ENCODE peak calls at places on chromosome 16, in four cellular contexts. One of them, this sample, is unnamed.

GRCh38 chr16:47392114-47392513 is 68.7 kb downstream of the ITFG1 start:
- DNase-seq in CD8-positive, alpha-beta memory T cell: no peak
- DNase-seq in GM23248: no peak
- DNase-seq in PC-3: peak; percentile 71
- DNase-seq in this sample: no peak

GRCh38 chr16:88383401-88384221 is 852 bp downstream of the ZNF469 start:
- DNase-seq in CD8-positive, alpha-beta memory T cell: no peak
- DNase-seq in GM23248: peak; percentile 76
- DNase-seq in PC-3: peak; percentile 42
- DNase-seq in this sample: no peak

GRCh38 chr16:14151256-14152030 is 80.3 kb downstream of the MRTFB start:
- DNase-seq in CD8-positive, alpha-beta memory T cell: no peak
- DNase-seq in GM23248: peak; percentile 64
- DNase-seq in PC-3: no peak
- DNase-seq in this sample: no peak

GRCh38 chr16:79997257-79997656 is 396.7 kb upstream of the MAF start:
- DNase-seq in CD8-positive, alpha-beta memory T cell: no peak
- DNase-seq in GM23248: peak; percentile 52
- DNase-seq in PC-3: no peak
- DNase-seq in this sample: no peak

GRCh38 chr16:30621765-30622164 is 11.6 kb upstream of the ZNF689 start:
- DNase-seq in CD8-positive, alpha-beta memory T cell: no peak
- DNase-seq in GM23248: peak; percentile 60
- DNase-seq in PC-3: peak; percentile 71
- DNase-seq in this sample: no peak

GRCh38 chr16:23320695-23321094 is 18.6 kb downstream of the SCNN1B start:
- DNase-seq in CD8-positive, alpha-beta memory T cell: no peak
- DNase-seq in GM23248: no peak
- DNase-seq in PC-3: no peak
- DNase-seq in this sample: no peak

GRCh38 chr16:85197611-85198566 is 85.6 kb upstream of the CIBAR2 start:
- DNase-seq in CD8-positive, alpha-beta memory T cell: no peak
- DNase-seq in GM23248: no peak
- DNase-seq in PC-3: no peak
- DNase-seq in this sample: no peak

GRCh38 chr16:66277311-66278070 is 89.0 kb upstream of the CDH5 start:
- DNase-seq in CD8-positive, alpha-beta memory T cell: no peak
- DNase-seq in GM23248: no peak
- DNase-seq in PC-3: no peak
- DNase-seq in this sample: no peak

GRCh38 chr16:16881771-16882170 is 502.8 kb downstream of the NPIPA7 start:
- DNase-seq in CD8-positive, alpha-beta memory T cell: no peak
- DNase-seq in GM23248: no peak
- DNase-seq in PC-3: no peak
- DNase-seq in this sample: no peak

GRCh38 chr16:68995011-68995504 is 110.4 kb upstream of the HAS3 start:
- DNase-seq in CD8-positive, alpha-beta memory T cell: no peak
- DNase-seq in GM23248: peak; percentile 69
- DNase-seq in PC-3: peak; percentile 70
- DNase-seq in this sample: peak; percentile 72

GRCh38 chr16:66662445-66663194 is 33.9 kb downstream of the CMTM4 start:
- DNase-seq in CD8-positive, alpha-beta memory T cell: no peak
- DNase-seq in GM23248: peak; percentile 61
- DNase-seq in PC-3: peak; percentile 36
- DNase-seq in this sample: no peak

GRCh38 chr16:79261461-79261860 is 339.1 kb downstream of the MAF start:
- DNase-seq in CD8-positive, alpha-beta memory T cell: peak; percentile 59
- DNase-seq in GM23248: no peak
- DNase-seq in PC-3: no peak
- DNase-seq in this sample: peak; percentile 39

GRCh38 chr16:50762241-50762640 is 20.4 kb downstream of the CYLD start:
- DNase-seq in CD8-positive, alpha-beta memory T cell: no peak
- DNase-seq in GM23248: no peak
- DNase-seq in PC-3: no peak
- DNase-seq in this sample: no peak

GRCh38 chr16:88337021-88337420 is 45.7 kb upstream of the ZNF469 start:
- DNase-seq in CD8-positive, alpha-beta memory T cell: no peak
- DNase-seq in GM23248: no peak
- DNase-seq in PC-3: no peak
- DNase-seq in this sample: no peak

GRCh38 chr16:84577034-84577803 is 40.7 kb downstream of the COTL1 start:
- DNase-seq in CD8-positive, alpha-beta memory T cell: no peak
- DNase-seq in GM23248: no peak
- DNase-seq in PC-3: no peak
- DNase-seq in this sample: no peak

GRCh38 chr16:30628628-30629342 is 18.6 kb upstream of the ZNF689 start:
- DNase-seq in CD8-positive, alpha-beta memory T cell: peak; percentile 88
- DNase-seq in GM23248: peak; percentile 72
- DNase-seq in PC-3: peak; percentile 84
- DNase-seq in this sample: no peak

GRCh38 chr16:63998-64913 is 8.2 kb downstream of the RHBDF1 start:
- DNase-seq in CD8-positive, alpha-beta memory T cell: no peak
- DNase-seq in GM23248: no peak
- DNase-seq in PC-3: no peak
- DNase-seq in this sample: no peak

DNA sequence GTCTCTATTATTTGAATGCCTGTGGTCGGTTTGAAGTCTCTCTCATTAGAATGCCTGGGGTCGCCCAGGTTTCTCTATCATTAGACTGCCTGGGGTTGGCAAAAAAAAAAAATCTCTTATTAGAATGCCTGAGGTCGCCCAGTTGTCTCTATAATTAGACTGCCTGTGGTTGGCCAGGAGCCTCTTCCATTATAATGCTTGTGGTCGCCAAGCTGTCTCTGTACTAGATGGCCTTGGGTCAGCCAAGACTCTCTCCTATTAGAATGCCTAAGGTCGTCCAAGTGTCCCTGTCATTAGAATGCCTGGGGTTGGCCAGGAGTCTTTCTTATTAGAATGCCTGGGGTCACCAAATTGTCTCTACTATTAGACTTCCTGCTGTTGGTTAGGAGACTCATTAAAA is 2228.4 kb downstream of the TP53TG3F start:
- DNase-seq in CD8-positive, alpha-beta memory T cell: no peak
- DNase-seq in GM23248: no peak
- DNase-seq in PC-3: no peak
- DNase-seq in this sample: no peak
- H3K9me3 ChIP-seq in CD8-positive, alpha-beta memory T cell: peaks cover 6% of the 10 kb centered on the region
- H3K9me3 ChIP-seq in GM23248: no peaks in the 10 kb centered on the region
- H3K9me3 ChIP-seq in PC-3: no peaks in the 10 kb centered on the region
- H3K9me3 ChIP-seq in this sample: peaks cover 3% of the 10 kb centered on the region

GRCh38 chr16:55385363-55385762 is 61.4 kb downstream of the IRX6 start:
- DNase-seq in CD8-positive, alpha-beta memory T cell: no peak
- DNase-seq in GM23248: no peak
- DNase-seq in PC-3: no peak
- DNase-seq in this sample: no peak
- H3K27ac ChIP-seq in CD8-positive, alpha-beta memory T cell: no peak overlapping the region
- H3K27ac ChIP-seq in GM23248: no peak overlapping the region
- H3K27ac ChIP-seq in PC-3: no peak overlapping the region
- H3K27ac ChIP-seq in this sample: no peak overlapping the region

GRCh38 chr16:81848306-81848853 is 69.3 kb downstream of the PLCG2 start:
- DNase-seq in CD8-positive, alpha-beta memory T cell: no peak
- DNase-seq in GM23248: no peak
- DNase-seq in PC-3: no peak
- DNase-seq in this sample: no peak
- H3K4me1 ChIP-seq in CD8-positive, alpha-beta memory T cell: no peaks in the 10 kb centered on the region
- H3K4me1 ChIP-seq in GM23248: no peaks in the 10 kb centered on the region
- H3K4me1 ChIP-seq in PC-3: no peaks in the 10 kb centered on the region
- H3K4me1 ChIP-seq in this sample: peaks cover 2% of the 10 kb centered on the region

GRCh38 chr16:82991435-82991834 is 364.7 kb downstream of the CDH13 start:
- DNase-seq in CD8-positive, alpha-beta memory T cell: no peak
- DNase-seq in GM23248: no peak
- DNase-seq in PC-3: no peak
- DNase-seq in this sample: no peak
- H3K9me3 ChIP-seq in CD8-positive, alpha-beta memory T cell: no peaks in the 10 kb centered on the region
- H3K9me3 ChIP-seq in GM23248: no peaks in the 10 kb centered on the region
- H3K9me3 ChIP-seq in PC-3: no peaks in the 10 kb centered on the region
- H3K9me3 ChIP-seq in this sample: no peaks in the 10 kb centered on the region

GRCh38 chr16:86578499-86579267 is at the start of gene FOXL1:
- DNase-seq in CD8-positive, alpha-beta memory T cell: no peak
- DNase-seq in GM23248: peak; percentile 91
- DNase-seq in PC-3: no peak
- DNase-seq in this sample: no peak
- H3K27ac ChIP-seq in CD8-positive, alpha-beta memory T cell: no peak within 1 kb of the TSS
- H3K27ac ChIP-seq in GM23248: peak within 1 kb of the TSS; percentile 86
- H3K27ac ChIP-seq in PC-3: peak within 1 kb of the TSS; percentile 86
- H3K27ac ChIP-seq in this sample: no peak within 1 kb of the TSS